ENCODE peak calls at places on chromosome 7, in seven cellular contexts. W is GM04504; M is RCC 7860; H is astrocyte of the cerebellum; E is ELF-1; D is activated CD4-positive, alpha-beta memory T cell treated with anti-CD3 and anti-CD28 coated beads for 36 hours; I is fibroblast of pulmonary artery. N is an unnamed sample.

GRCh38 chr7:107890962-107891618 is at the start of gene DLD:
- DNase-seq in E (peak), D (peak), M (peak), H (peak), I (peak), W (peak), N (peak)

GRCh38 chr7:30396379-30396778 is 82.2 kb downstream of the NOD1 start:
- DNase-seq in H (no peak), W (no peak), D (no peak), M (no peak), E (no peak), I (peak), N (no peak)

GRCh38 chr7:66183700-66184099 is 21.4 kb upstream of the TPST1 start:
- DNase-seq in W (peak), D (no peak), M (peak), E (peak), H (no peak), I (peak), N (peak)

GRCh38 chr7:155811895-155812761 is at the start of gene SHH:
- DNase-seq in E (no peak), D (no peak), W (no peak), H (no peak), M (no peak), I (no peak), N (no peak)

GRCh38 chr7:119197872-119198527 is 973.5 kb downstream of the ANKRD7 start:
- DNase-seq in D (peak), H (peak), E (peak), W (no peak), I (peak), M (peak), N (peak)

GRCh38 chr7:1136841-1137516 is 23.0 kb downstream of the ZFAND2A start:
- DNase-seq in D (no peak), H (no peak), W (no peak), E (peak), I (no peak), M (no peak), N (peak)

GRCh38 chr7:38753347-38753746 is 122.2 kb upstream of the AMPH start:
- DNase-seq in H (no peak), I (no peak), E (no peak), M (no peak), W (no peak), D (no peak), N (no peak)

GRCh38 chr7:20786421-20786778 is 286 bp downstream of the SP8 start:
- DNase-seq in E (no peak), I (no peak), M (no peak), H (no peak), D (no peak), W (no peak), N (no peak)

GRCh38 chr7:95933618-95934017 is 161.3 kb downstream of the DYNC1I1 start:
- DNase-seq in D (no peak), M (no peak), H (no peak), I (no peak), W (no peak), E (no peak), N (no peak)

GRCh38 chr7:8481752-8482446 is 48.5 kb downstream of the NXPH1 start:
- DNase-seq in H (no peak), M (no peak), W (no peak), I (no peak), E (no peak), D (no peak), N (no peak)